ENCODE peak calls at places on chromosome X, in five cellular contexts. M, H, N, D and F are unnamed samples.

GRCh38 chrX:5780821-5781220 is 447.8 kb downstream of the NLGN4X start:
- DNase-seq in M (no peak), H (no peak), N (no peak), D (no peak), F (no peak)

GRCh38 chrX:18983711-18984380 is at the start of gene PHKA2:
- DNase-seq in M (peak), H (no peak), N (no peak), D (peak), F (peak)

GRCh38 chrX:51866156-51866555 is 27.3 kb upstream of the MAGED1 start:
- DNase-seq in M (no peak), H (no peak), N (no peak), D (no peak), F (no peak)

GRCh38 chrX:4484266-4484665 is 770.8 kb upstream of the PRKX start:
- DNase-seq in M (no peak), H (no peak), N (no peak), D (no peak), F (no peak)

GRCh38 chrX:320126-320783 is 1.7 kb upstream of the GTPBP6 start:
- DNase-seq in M (peak), H (peak), N (no peak), D (no peak), F (no peak)

GRCh38 chrX:1341531-1342179 is 5.1 kb downstream of the IL3RA start:
- DNase-seq in M (no peak), H (no peak), N (no peak), D (no peak), F (no peak)

GRCh38 chrX:153973127-153974002 is 811 bp downstream of the TMEM187 start:
- DNase-seq in M (no peak), H (no peak), N (no peak), D (no peak), F (no peak)

GRCh38 chrX:131262200-131262599 is 26.9 kb downstream of the IGSF1 start:
- DNase-seq in M (no peak), H (no peak), N (no peak), D (no peak), F (no peak)

GRCh38 chrX:23782455-23782854 is 518 bp upstream of the SAT1 start:
- DNase-seq in M (no peak), H (no peak), N (peak), D (no peak), F (no peak)

GRCh38 chrX:100410901-100411801 is 1.1 kb upstream of the PCDH19 start:
- DNase-seq in M (no peak), H (peak), N (no peak), D (no peak), F (no peak)

GRCh38 chrX:108199691-108200090 is 108.1 kb downstream of the ATG4A start:
- DNase-seq in M (no peak), H (peak), N (peak), D (no peak), F (no peak)

GRCh38 chrX:135695471-135695870 is 18.0 kb upstream of the CT45A1 start:
- DNase-seq in M (no peak), H (no peak), N (no peak), D (no peak), F (no peak)

GRCh38 chrX:11758400-11759171 is 549 bp downstream of the MSL3 start:
- DNase-seq in M (peak), H (peak), N (peak), D (peak), F (peak)

GRCh38 chrX:65706041-65706828 is 38.8 kb downstream of the MSN start:
- DNase-seq in M (no peak), H (peak), N (peak), D (peak), F (no peak)

GRCh38 chrX:100410083-100410590 is at the start of gene PCDH19:
- DNase-seq in M (peak), H (peak), N (peak), D (no peak), F (peak)

GRCh38 chrX:51955200-51955599 is 61.8 kb downstream of the MAGED1 start:
- DNase-seq in M (no peak), H (no peak), N (no peak), D (no peak), F (no peak)

GRCh38 chrX:65644621-65645287 is 22.7 kb upstream of the MSN start:
- DNase-seq in M (peak), H (peak), N (peak), D (peak), F (peak)

GRCh38 chrX:37060999-37061398 is 52.8 kb downstream of the FAM47C start:
- DNase-seq in M (no peak), H (peak), N (peak), D (no peak), F (no peak)

GRCh38 chrX:41022579-41022978 is 62.7 kb upstream of the USP9X start:
- DNase-seq in M (no peak), H (no peak), N (peak), D (no peak), F (no peak)

GRCh38 chrX:119187298-119187697 is 48.8 kb upstream of the PGRMC1 start:
- DNase-seq in M (no peak), H (no peak), N (peak), D (no peak), F (no peak)

GRCh38 chrX:32455704-32456103 is 755.6 kb downstream of the DMD start:
- DNase-seq in M (no peak), H (no peak), N (no peak), D (no peak), F (no peak)

DNA sequence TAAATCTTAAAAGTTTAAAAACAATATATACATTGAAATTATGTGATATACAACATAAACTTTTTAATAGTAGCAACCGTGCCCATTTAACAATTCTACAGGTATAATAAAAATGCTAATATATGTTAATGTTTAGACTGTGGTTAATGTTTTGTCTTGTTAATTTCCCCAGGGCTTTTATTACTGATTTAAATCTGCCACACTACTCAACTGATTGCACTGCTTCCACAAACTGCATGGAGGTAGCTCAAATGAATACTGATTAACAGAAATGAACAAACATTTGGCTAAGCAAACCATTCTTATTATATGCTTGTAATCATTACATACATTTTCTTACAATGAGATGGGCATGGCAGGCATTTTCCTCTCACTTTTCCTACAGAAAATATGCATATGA is 275.9 kb downstream of the GPC3 start:
- DNase-seq in M (no peak), H (no peak), N (no peak), D (no peak), F (no peak)
- H3K27ac ChIP-seq in M (no peak), H (no peak), N (no peak), D (no peak), F (no peak)

GRCh38 chrX:38225093-38225492 is 4.4 kb upstream of the SRPX start:
- DNase-seq in M (no peak), H (no peak), N (peak), D (no peak), F (no peak)
- H3K4me3 ChIP-seq in M (no peak), H (no peak), N (peak), D (no peak), F (no peak)

GRCh38 chrX:16516473-16516872 is 133.5 kb upstream of the S100G start:
- DNase-seq in M (no peak), H (no peak), N (no peak), D (no peak), F (no peak)
- TF ChIP-seq CTCF in M (no peak), H (no peak), N (no peak), D (no peak), F (no peak)

DNA sequence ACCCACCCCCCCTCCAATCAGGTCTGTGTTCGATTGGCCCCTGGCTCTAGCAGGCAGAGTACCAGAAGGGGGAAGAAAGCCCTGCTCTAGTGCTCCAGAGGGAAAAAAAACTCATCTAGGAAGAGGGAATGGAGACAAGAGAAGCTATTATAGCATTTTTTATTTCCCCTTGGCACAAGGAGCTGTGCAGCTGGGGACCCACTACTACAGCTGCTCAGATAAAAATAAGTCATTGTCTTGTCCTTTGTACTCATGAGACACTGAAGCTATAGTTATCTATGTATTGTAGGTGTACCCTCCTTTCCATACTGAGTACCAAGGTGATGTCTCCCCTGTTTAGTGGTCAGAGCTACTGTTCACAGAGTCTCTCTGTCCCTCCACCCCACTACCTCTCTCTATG is 14.3 kb downstream of the CCDC160 start:
- DNase-seq in M (no peak), H (no peak), N (no peak), D (no peak), F (no peak)
- H3K27ac ChIP-seq in M (no peak), H (no peak), N (no peak), D (no peak), F (no peak)

GRCh38 chrX:12978205-12979010 is 3.5 kb downstream of the TMSB4X start:
- DNase-seq in M (peak), H (peak), N (peak), D (peak), F (no peak)

GRCh38 chrX:12977761-12978204 is 2.9 kb downstream of the TMSB4X start:
- DNase-seq in M (no peak), H (no peak), N (no peak), D (no peak), F (no peak)

GRCh38 chrX:12979630-12980015 is 4.7 kb downstream of the TMSB4X start:
- DNase-seq in M (no peak), H (no peak), N (no peak), D (no peak), F (no peak)

GRCh38 chrX:12981880-12982279 is 7.0 kb downstream of the TMSB4X start:
- DNase-seq in M (no peak), H (no peak), N (no peak), D (no peak), F (no peak)

DNA sequence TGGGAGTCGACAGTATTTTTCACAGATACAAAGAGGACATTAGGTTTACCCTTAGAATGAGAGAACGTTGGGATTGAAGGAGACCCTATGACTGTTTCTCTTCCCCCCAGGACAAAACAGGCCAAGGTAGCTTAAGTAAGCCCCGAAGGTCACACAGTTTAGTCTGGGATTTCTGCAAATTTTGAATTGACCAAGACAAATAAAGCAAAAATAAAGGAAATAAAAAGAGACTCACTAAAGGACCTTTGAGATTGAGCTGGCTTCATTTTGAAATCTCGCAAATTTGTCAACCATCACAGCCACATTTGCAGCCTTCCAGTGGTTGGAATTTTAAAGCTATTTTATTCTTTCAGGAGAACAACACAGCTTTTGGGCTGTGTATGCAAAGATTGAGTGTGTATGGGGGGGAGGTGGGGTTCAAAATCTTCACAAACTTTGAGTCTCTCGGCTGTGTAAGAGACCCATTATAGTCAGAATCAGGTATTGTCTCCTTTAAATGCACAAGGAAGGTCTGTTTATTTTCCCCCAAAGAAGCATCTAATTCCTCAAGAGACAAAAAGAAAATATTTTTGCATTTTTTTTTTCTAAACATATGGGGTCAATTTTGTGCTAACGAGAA is 4.2 kb downstream of the TMSB4X start:
- DNase-seq in M (no peak), H (no peak), N (no peak), D (no peak), F (no peak)
- H3K4me3 ChIP-seq in M (no peak), H (no peak), N (no peak), D (no peak), F (no peak)

GRCh38 chrX:2652106-2652505 is 39.0 kb upstream of the CD99 start:
- DNase-seq in M (no peak), H (no peak), N (peak), D (no peak), F (no peak)
- TF ChIP-seq CTCF in M (no peak), H (peak), N (no peak), D (no peak), F (no peak)